ENCODE peak calls at places on chromosomes 16 and 17, in six cellular contexts. F is glutamatergic neuron, W is fibroblast of mammary gland, R is body of pancreas, H is H1, B is fibroblast of pulmonary artery. X is an unnamed sample.

GRCh38 chr16:61050547-61050946 is 985.7 kb downstream of the CDH8 start:
- DNase-seq in F (no peak), W (no peak), R (no peak), H (no peak), B (no peak), X (no peak)

GRCh38 chr17:61402978-61403845 is 3.6 kb downstream of the TBX2 start:
- DNase-seq in F (no peak), W (no peak), R (no peak), H (peak), B (no peak), X (no peak)

GRCh38 chr17:44144966-44145739 is 3.4 kb downstream of the HROB start:
- DNase-seq in F (no peak), W (no peak), R (no peak), H (no peak), B (peak), X (peak)

GRCh38 chr16:16067127-16067526 is 117.7 kb downstream of the ABCC1 start:
- DNase-seq in F (peak), W (no peak), R (peak), H (no peak), B (no peak), X (no peak)

GRCh38 chr17:42817866-42818265 is 6.2 kb downstream of the BECN1 start:
- DNase-seq in F (no peak), W (peak), R (no peak), H (no peak), B (peak), X (no peak)

GRCh38 chr17:63478814-63479494 is 2.1 kb downstream of the ACE start:
- DNase-seq in F (peak), W (peak), R (peak), H (peak), B (peak), X (peak)

GRCh38 chr16:53692146-53692545 is 11.5 kb downstream of the RPGRIP1L start:
- DNase-seq in F (peak), W (no peak), R (no peak), H (peak), B (peak), X (peak)

GRCh38 chr17:4161179-4161559 is 18.2 kb downstream of the CYB5D2 start:
- DNase-seq in F (no peak), W (peak), R (peak), H (no peak), B (peak), X (peak)

GRCh38 chr16:18816286-18816685 is 14.9 kb upstream of the ARL6IP1 start:
- DNase-seq in F (no peak), W (no peak), R (no peak), H (no peak), B (no peak), X (no peak)

GRCh38 chr17:15361151-15361550 is 19.8 kb upstream of the TEKT3 start:
- DNase-seq in F (no peak), W (no peak), R (no peak), H (no peak), B (no peak), X (no peak)

GRCh38 chr16:50718061-50718760 is 23.7 kb upstream of the CYLD start:
- DNase-seq in F (no peak), W (peak), R (no peak), H (no peak), B (peak), X (no peak)

GRCh38 chr16:23317751-23318150 is 15.6 kb downstream of the SCNN1B start:
- DNase-seq in F (no peak), W (no peak), R (no peak), H (no peak), B (no peak), X (no peak)

GRCh38 chr16:70796301-70796700 is 4.7 kb downstream of the VAC14 start:
- DNase-seq in F (no peak), W (no peak), R (no peak), H (no peak), B (no peak), X (no peak)

GRCh38 chr17:77209330-77209748 is 68.6 kb downstream of the SEC14L1 start:
- DNase-seq in F (no peak), W (no peak), R (no peak), H (no peak), B (no peak), X (no peak)

GRCh38 chr16:48053346-48053745 is 102.4 kb downstream of the ABCC12 start:
- DNase-seq in F (peak), W (peak), R (no peak), H (peak), B (peak), X (peak)

GRCh38 chr16:53872248-53873221 is 168.6 kb downstream of the FTO start:
- DNase-seq in F (no peak), W (peak), R (no peak), H (no peak), B (no peak), X (no peak)

GRCh38 chr17:18182190-18182977 is 1.2 kb upstream of the ALKBH5 start:
- DNase-seq in F (no peak), W (no peak), R (peak), H (peak), B (no peak), X (no peak)

GRCh38 chr17:9531080-9531479 is 44.5 kb downstream of the STX8 start:
- DNase-seq in F (no peak), W (no peak), R (no peak), H (no peak), B (no peak), X (no peak)

GRCh38 chr17:47692895-47693666 is 880 bp upstream of the TBKBP1 start:
- DNase-seq in F (no peak), W (no peak), R (peak), H (no peak), B (no peak), X (no peak)

GRCh38 chr17:39096435-39097158 is 54.8 kb downstream of the PLXDC1 start:
- DNase-seq in F (no peak), W (no peak), R (no peak), H (no peak), B (no peak), X (no peak)

GRCh38 chr17:40541873-40542561 is 23.3 kb downstream of the CCR7 start:
- DNase-seq in F (no peak), W (no peak), R (no peak), H (no peak), B (no peak), X (no peak)

GRCh38 chr16:369275-369865 is 968 bp downstream of the MRPL28 start:
- DNase-seq in F (no peak), W (no peak), R (no peak), H (peak), B (no peak), X (no peak)

GRCh38 chr17:1989135-1989534 is 36.0 kb downstream of the RTN4RL1 start:
- DNase-seq in F (no peak), W (peak), R (no peak), H (no peak), B (peak), X (peak)

GRCh38 chr16:3578121-3578520 is 918 bp upstream of the NLRC3 start:
- DNase-seq in F (no peak), W (no peak), R (no peak), H (no peak), B (no peak), X (no peak)

GRCh38 chr17:27323538-27324212 is 29.8 kb downstream of the WSB1 start:
- DNase-seq in F (peak), W (peak), R (peak), H (peak), B (peak), X (peak)

GRCh38 chr16:46757339-46758050 is 9.4 kb upstream of the MYLK3 start:
- DNase-seq in F (peak), W (no peak), R (no peak), H (no peak), B (no peak), X (peak)

GRCh38 chr17:68778726-68779125 is 176.5 kb downstream of the ABCA8 start:
- DNase-seq in F (no peak), W (no peak), R (no peak), H (no peak), B (no peak), X (no peak)

GRCh38 chr17:12667299-12667958 is 1.7 kb downstream of the MYOCD start:
- DNase-seq in F (no peak), W (peak), R (no peak), H (peak), B (peak), X (peak)

DNA sequence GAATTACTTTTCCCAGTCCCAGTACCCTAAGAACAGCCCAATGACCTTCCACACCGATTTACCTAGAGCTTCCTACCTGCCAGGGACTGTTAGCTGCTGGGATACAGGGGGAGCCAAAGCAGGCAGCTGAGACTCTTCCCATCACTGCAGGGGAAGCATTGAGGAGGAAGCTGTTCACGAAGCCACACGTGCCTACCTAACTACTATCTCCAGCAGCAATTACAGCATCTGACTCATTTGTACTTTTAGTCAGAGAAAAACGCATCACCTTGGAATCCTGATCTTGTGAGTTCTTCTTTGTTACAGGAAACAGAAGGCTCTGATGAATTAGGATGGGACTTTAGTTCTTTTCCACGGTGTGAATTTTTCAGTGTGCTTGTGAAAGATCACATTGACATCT is 113.7 kb upstream of the DHX40 start:
- DNase-seq in F (no peak), W (peak), R (no peak), H (no peak), B (peak), X (peak)
- TF ChIP-seq CTCF in F (no peak), W (no peak), R (no peak), H (no peak), B (no peak), X (no peak)

GRCh38 chr17:492015-492399 is 139.4 kb upstream of the RPH3AL start:
- DNase-seq in F (no peak), W (no peak), R (no peak), H (no peak), B (no peak), X (no peak)

GRCh38 chr17:489758-490329 is 137.2 kb upstream of the RPH3AL start:
- DNase-seq in F (peak), W (peak), R (peak), H (peak), B (peak), X (no peak)

GRCh38 chr17:493666-494065 is 141.1 kb upstream of the RPH3AL start:
- DNase-seq in F (no peak), W (no peak), R (no peak), H (no peak), B (no peak), X (no peak)

GRCh38 chr17:491086-492014 is 138.7 kb upstream of the RPH3AL start:
- DNase-seq in F (peak), W (peak), R (peak), H (peak), B (peak), X (no peak)

DNA sequence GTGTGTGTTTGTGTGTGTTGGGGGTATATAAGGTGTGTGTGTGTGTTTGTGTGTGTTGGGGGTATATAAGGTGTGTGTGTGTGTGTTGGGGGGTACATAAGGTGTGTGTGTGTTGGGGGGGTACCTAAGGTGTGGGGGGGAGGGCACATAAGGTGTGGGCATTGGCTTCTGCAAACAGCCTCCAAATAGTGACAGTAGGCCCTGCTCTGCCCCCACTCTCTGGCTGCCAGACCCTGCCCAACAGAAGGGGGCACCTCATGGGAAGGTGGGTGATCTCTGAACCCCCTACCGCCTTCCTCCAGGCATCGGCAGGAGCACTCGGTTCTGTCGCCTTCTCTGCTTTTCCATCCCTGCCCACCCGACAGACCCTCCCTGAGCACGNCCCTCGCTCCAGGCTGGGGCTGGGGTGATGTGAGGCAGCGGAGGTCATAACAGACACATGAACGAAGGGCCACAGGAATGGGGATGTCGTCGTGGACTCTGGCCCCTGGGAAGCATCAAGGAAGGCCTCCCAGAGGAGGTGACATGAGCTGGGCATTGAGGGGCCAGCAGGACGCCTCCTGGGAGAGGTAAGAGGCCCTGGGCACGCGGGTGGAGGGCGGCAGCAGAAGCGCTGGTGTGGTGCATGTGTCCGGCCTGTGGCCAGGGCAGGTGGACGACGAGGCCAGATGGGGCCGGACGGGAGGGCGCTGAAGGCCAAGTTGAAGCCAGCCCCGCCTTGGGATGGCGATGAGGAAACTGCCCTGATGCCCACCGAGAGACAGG is 136.6 kb upstream of the RPH3AL start:
- DNase-seq in F (peak), W (no peak), R (no peak), H (no peak), B (peak), X (no peak)
- TF ChIP-seq CTCF in F (no peak), W (no peak), R (no peak), H (no peak), B (no peak), X (no peak)

GRCh38 chr17:79109584-79109983 is 35.0 kb downstream of the ENGASE start:
- DNase-seq in F (no peak), W (no peak), R (no peak), H (peak), B (no peak), X (no peak)
- TF ChIP-seq CTCF in F (no peak), W (no peak), R (no peak), H (peak), B (no peak), X (peak)

DNA sequence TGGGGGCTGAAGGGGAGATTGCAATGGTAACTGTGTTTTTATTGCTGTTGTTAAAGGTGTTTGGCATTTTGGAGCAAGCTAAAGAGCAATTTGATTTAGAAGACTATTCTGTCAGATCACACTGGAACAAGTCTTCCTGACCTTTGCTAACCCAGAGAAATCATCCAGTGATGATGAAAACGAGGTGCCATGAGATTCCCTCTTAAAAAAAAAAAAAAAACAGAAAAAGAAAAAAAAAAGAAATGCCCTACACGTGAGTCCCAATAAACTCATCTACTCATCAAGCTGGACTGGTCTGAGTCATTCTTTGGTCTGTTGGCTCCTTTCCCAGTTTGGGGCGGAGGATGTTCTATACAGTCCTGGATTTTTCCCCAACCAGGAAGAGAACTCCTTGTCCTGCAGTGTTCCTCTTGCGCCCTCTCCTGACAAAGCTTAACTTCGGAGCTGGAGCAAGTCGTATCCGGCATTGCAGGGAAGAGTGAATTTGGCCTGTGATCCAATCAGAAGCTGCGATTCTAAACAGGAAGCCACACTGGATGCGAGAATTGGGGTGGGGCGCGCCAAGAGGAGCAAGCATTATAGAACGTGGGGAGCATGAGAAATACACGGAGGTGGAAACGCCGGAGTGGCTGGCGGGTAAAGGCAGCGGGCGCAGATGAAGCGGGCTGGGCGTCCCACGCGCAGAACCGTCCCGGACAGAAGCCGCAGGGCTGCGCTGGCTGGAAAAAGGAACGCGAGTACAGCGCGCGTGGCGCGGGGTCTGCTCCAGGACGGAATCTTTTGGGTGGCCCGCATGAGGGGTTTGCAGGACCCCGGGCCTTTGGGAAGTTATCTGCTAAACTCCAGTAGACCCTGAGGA is 22.4 kb upstream of the CRYM start:
- DNase-seq in F (peak), W (peak), R (peak), H (peak), B (peak), X (peak)
- TF ChIP-seq CTCF in F (no peak), W (peak), R (peak), H (peak), B (peak), X (peak)

DNA sequence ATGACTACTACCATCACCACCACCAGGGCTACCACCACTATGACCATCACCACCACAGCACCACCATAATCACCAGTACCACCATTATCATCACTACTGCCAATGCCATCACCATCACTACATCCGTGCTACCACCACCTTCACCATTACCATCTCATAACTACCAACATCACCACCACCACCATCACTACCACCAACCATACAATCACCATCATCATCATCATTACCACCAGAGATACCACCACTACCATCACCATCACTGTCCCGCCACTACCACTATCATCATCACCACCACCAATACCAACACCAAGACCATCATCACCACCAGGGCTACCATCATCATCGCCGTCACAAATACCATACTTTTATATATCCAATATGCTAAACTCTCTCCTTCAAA is 369.6 kb upstream of the DYNLRB2 start:
- DNase-seq in F (no peak), W (no peak), R (no peak), H (no peak), B (no peak), X (no peak)
- TF ChIP-seq CTCF in F (no peak), W (no peak), R (no peak), H (no peak), B (no peak), X (no peak)

GRCh38 chr16:30979170-30980067 is 5.6 kb upstream of the HSD3B7 start:
- DNase-seq in F (no peak), W (no peak), R (no peak), H (no peak), B (no peak), X (no peak)

GRCh38 chr16:30980068-30980371 is 5.0 kb upstream of the HSD3B7 start:
- DNase-seq in F (no peak), W (no peak), R (no peak), H (no peak), B (no peak), X (no peak)

GRCh38 chr16:30980434-30980833 is 4.6 kb upstream of the HSD3B7 start:
- DNase-seq in F (no peak), W (no peak), R (no peak), H (no peak), B (no peak), X (no peak)

GRCh38 chr16:30976486-30976885 is 8.5 kb upstream of the HSD3B7 start:
- DNase-seq in F (no peak), W (no peak), R (no peak), H (no peak), B (no peak), X (no peak)

DNA sequence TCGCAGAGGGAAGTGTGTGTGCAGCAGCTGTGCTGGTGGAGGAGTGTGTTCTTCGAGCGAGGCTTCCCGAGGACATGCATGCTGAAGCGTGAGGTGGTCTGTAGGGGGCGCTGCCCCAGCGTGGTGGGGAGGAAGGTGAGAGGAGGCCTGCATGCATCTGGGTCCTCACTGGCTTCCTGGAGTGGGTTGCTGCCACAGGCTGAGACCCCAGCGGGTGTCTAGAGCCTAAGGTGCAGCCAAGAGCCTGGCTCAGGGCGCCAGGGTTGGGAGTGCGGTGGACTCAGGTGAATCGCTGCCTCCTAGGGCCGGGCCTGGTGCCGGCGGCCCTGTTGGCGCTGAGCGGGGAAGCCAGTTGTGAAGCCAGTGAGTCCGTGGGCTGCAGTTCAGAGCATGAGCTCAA is 7.5 kb upstream of the HSD3B7 start:
- DNase-seq in F (peak), W (peak), R (no peak), H (peak), B (no peak), X (no peak)
- TF ChIP-seq CTCF in F (peak), W (peak), R (peak), H (peak), B (peak), X (peak)

DNA sequence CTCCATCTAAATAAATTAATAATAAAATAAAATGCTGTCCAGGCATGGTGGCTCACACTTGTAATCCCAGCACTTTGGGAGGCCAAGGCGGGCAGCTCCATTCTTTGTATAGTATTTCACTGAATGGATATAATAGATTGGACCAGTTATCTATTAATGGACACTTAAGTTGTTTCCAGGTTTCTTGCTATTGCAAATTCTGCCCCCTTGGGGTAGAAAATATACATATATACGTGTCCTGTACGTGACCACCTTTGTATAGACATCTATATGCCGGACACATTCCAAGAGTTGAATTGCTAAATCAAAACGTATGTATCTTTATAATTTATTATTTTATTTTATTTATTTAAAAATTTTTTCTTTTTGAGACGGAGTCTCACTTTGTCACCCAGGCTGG is 3.9 kb upstream of the EXOC7 start:
- DNase-seq in F (no peak), W (peak), R (no peak), H (no peak), B (peak), X (peak)
- TF ChIP-seq CTCF in F (peak), W (peak), R (no peak), H (no peak), B (peak), X (peak)

GRCh38 chr16:87956771-87957279 is 5.6 kb downstream of the BANP start:
- DNase-seq in F (peak), W (peak), R (no peak), H (no peak), B (peak), X (peak)
- TF ChIP-seq CTCF in F (peak), W (peak), R (no peak), H (peak), B (peak), X (no peak)

GRCh38 chr17:7887482-7888183 is 956 bp upstream of the CHD3 start:
- DNase-seq in F (peak), W (peak), R (peak), H (peak), B (peak), X (peak)
- TF ChIP-seq CTCF in F (no peak), W (no peak), R (no peak), H (no peak), B (no peak), X (no peak)